ENCODE peak calls at places on chromosome 12, in five cellular contexts. U, N, Q, V and K are unnamed samples.

GRCh38 chr12:46237381-46238045 is 31.3 kb downstream of the SLC38A1 start:
- DNase-seq in V (no peak), U (no peak), N (no peak), Q (no peak), K (no peak)

GRCh38 chr12:2561367-2561766 is 233.4 kb upstream of the FKBP4 start:
- DNase-seq in Q (no peak), N (no peak), U (no peak), V (no peak), K (peak)

GRCh38 chr12:93591137-93591868 is 18.8 kb downstream of the SOCS2 start:
- DNase-seq in N (peak), V (peak), Q (peak), U (peak), K (peak)

GRCh38 chr12:41286426-41286825 is 98.3 kb downstream of the PDZRN4 start:
- DNase-seq in N (no peak), Q (no peak), U (no peak), V (no peak), K (no peak)

GRCh38 chr12:92582888-92583287 is 119.9 kb upstream of the PLEKHG7 start:
- DNase-seq in Q (no peak), N (no peak), V (no peak), U (no peak), K (no peak)

GRCh38 chr12:119839201-119839600 is 37.9 kb downstream of the CIT start:
- DNase-seq in V (no peak), N (no peak), U (no peak), Q (no peak), K (no peak)

GRCh38 chr12:129145381-129145780 is 292.1 kb downstream of the GLT1D1 start:
- DNase-seq in V (no peak), N (no peak), U (no peak), Q (peak), K (peak)

GRCh38 chr12:1083888-1084262 is 92.9 kb downstream of the ERC1 start:
- DNase-seq in U (no peak), V (no peak), N (no peak), Q (peak), K (no peak)

GRCh38 chr12:117261267-117261666 is 71.0 kb upstream of the FBXO21 start:
- DNase-seq in U (no peak), N (no peak), Q (no peak), V (no peak), K (no peak)

GRCh38 chr12:60101715-60102114 is 505.9 kb downstream of the SLC16A7 start:
- DNase-seq in N (no peak), V (no peak), U (no peak), Q (no peak), K (no peak)

GRCh38 chr12:3389911-3390310 is 101.1 kb upstream of the PRMT8 start:
- DNase-seq in V (no peak), Q (no peak), U (no peak), N (no peak), K (no peak)

GRCh38 chr12:26204612-26205289 is 9.4 kb downstream of the SSPN start:
- DNase-seq in V (peak), N (no peak), U (peak), Q (peak), K (no peak)

GRCh38 chr12:78759387-78759786 is 105.2 kb upstream of the SYT1 start:
- DNase-seq in V (peak), N (no peak), U (no peak), Q (no peak), K (no peak)

GRCh38 chr12:62434504-62435336 is 31.9 kb upstream of the MON2 start:
- DNase-seq in U (no peak), Q (no peak), V (peak), N (peak), K (no peak)

GRCh38 chr12:3069714-3070113 is 7.5 kb upstream of the TSPAN9 start:
- DNase-seq in N (no peak), Q (no peak), V (no peak), U (no peak), K (no peak)

GRCh38 chr12:86712425-86712843 is 456.2 kb upstream of the MGAT4C start:
- DNase-seq in Q (no peak), U (no peak), V (peak), N (no peak), K (no peak)

GRCh38 chr12:113214938-113215400 is 6.3 kb upstream of the TPCN1 start:
- DNase-seq in U (peak), Q (peak), N (peak), V (peak), K (peak)

GRCh38 chr12:34393821-34394150 is 371.5 kb downstream of the ALG10 start:
- DNase-seq in Q (no peak), V (no peak), U (no peak), N (no peak), K (no peak)

GRCh38 chr12:54239568-54239967 is 40.4 kb downstream of the CBX5 start:
- DNase-seq in Q (no peak), V (no peak), U (no peak), N (no peak), K (no peak)

GRCh38 chr12:81492131-81492720 is 266.9 kb downstream of the PPFIA2 start:
- DNase-seq in U (no peak), Q (no peak), N (no peak), V (no peak), K (no peak)

GRCh38 chr12:95815635-95816212 is 25.2 kb upstream of the NTN4 start:
- DNase-seq in U (no peak), Q (no peak), V (peak), N (no peak), K (no peak)

GRCh38 chr12:68610435-68611093 is at the start of gene RAP1B:
- DNase-seq in Q (peak), N (peak), U (peak), V (peak), K (peak)

GRCh38 chr12:131929530-131930456 is 717 bp downstream of the PUS1 start:
- DNase-seq in U (no peak), N (no peak), V (peak), Q (no peak), K (no peak)

GRCh38 chr12:62933220-62933870 is 1.6 kb downstream of the PPM1H start:
- DNase-seq in V (peak), N (no peak), Q (no peak), U (no peak), K (no peak)

GRCh38 chr12:129771238-129771637 is 132.6 kb downstream of the TMEM132D start:
- DNase-seq in U (no peak), V (no peak), Q (no peak), N (no peak), K (no peak)

GRCh38 chr12:46260153-46260912 is 8.5 kb downstream of the SLC38A1 start:
- DNase-seq in U (no peak), V (peak), N (no peak), Q (no peak), K (no peak)

GRCh38 chr12:100733817-100734593 is 60.6 kb upstream of the ANO4 start:
- DNase-seq in U (no peak), N (no peak), Q (no peak), V (peak), K (no peak)

GRCh38 chr12:32270818-32271710 is 128.3 kb upstream of the FGD4 start:
- DNase-seq in Q (no peak), U (no peak), N (no peak), V (peak), K (no peak)

GRCh38 chr12:25811656-25812126 is 146.8 kb upstream of the RASSF8 start:
- DNase-seq in N (no peak), V (peak), U (no peak), Q (no peak), K (no peak)

GRCh38 chr12:129607756-129608155 is 296.1 kb downstream of the TMEM132D start:
- DNase-seq in Q (no peak), V (no peak), N (no peak), U (no peak), K (no peak)

GRCh38 chr12:119372540-119372939 is 38.0 kb downstream of the CCDC60 start:
- DNase-seq in V (no peak), U (no peak), Q (no peak), N (no peak), K (peak)

GRCh38 chr12:96908170-96908675 is 1.2 kb downstream of the NEDD1 start:
- DNase-seq in U (no peak), N (no peak), V (no peak), Q (no peak), K (no peak)

GRCh38 chr12:91180577-91180976 is 2.0 kb downstream of the DCN start:
- DNase-seq in U (no peak), N (no peak), V (peak), Q (no peak), K (no peak)

GRCh38 chr12:122079532-122080081 is 1.1 kb downstream of the MLXIP start:
- DNase-seq in N (peak), U (no peak), Q (no peak), V (peak), K (no peak)

GRCh38 chr12:65492997-65493892 is 214.8 kb downstream of the MSRB3 start:
- DNase-seq in V (no peak), N (no peak), U (no peak), Q (no peak), K (no peak)

GRCh38 chr12:5177096-5177495 is 133.4 kb downstream of the KCNA5 start:
- DNase-seq in U (no peak), Q (no peak), V (no peak), N (no peak), K (no peak)

GRCh38 chr12:66111605-66112004 is 18.9 kb downstream of the LLPH start:
- DNase-seq in U (no peak), N (no peak), Q (no peak), V (no peak), K (no peak)

GRCh38 chr12:122080149-122081107 is 1.9 kb downstream of the MLXIP start:
- DNase-seq in U (peak), Q (peak), V (peak), N (peak), K (peak)

DNA sequence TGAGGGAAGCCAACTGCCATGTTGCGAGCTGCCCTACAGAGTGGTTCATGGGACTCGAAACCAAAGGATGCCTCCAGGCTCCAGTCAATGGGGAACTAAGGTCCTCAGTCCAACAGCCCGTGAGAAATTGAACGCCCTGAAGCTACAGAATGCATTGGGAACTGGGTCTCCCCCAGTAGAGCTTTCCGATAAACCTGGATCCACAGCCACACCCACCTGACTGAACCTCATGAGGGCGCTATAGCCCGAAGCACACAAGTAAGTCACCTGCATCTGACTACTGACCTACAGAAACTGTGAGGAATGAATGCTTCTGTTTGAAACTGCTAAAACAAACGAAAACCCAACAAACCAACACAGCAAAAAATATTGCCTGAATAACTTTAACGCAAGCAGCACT is 1297.7 kb downstream of the AACS start:
- DNase-seq in V (no peak), N (no peak), U (no peak), Q (no peak), K (no peak)
- TF ChIP-seq CTCF in V (no peak), N (no peak), U (no peak), Q (no peak), K (no peak)

DNA sequence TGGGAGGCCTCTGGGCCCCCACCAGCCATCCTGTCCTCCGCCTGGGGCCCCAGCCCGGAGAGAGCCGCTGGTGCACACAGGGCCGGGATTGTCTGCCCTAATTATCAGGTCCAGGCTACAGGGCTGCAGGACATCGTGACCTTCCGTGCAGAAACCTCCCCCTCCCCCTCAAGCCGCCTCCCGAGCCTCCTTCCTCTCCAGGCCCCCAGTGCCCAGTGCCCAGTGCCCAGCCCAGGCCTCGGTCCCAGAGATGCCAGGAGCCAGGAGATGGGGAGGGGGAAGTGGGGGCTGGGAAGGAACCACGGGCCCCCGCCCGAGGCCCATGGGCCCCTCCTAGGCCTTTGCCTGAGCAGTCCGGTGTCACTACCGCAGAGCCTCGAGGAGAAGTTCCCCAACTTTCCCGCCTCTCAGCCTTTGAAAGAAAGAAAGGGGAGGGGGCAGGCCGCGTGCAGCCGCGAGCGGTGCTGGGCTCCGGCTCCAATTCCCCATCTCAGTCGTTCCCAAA is 612 bp upstream of the GAPDH start:
- DNase-seq in N (no peak), U (peak), Q (no peak), V (peak), K (peak)
- TF ChIP-seq POLR2A in N (no peak), U (peak), Q (no peak), V (no peak), K (no peak)

DNA sequence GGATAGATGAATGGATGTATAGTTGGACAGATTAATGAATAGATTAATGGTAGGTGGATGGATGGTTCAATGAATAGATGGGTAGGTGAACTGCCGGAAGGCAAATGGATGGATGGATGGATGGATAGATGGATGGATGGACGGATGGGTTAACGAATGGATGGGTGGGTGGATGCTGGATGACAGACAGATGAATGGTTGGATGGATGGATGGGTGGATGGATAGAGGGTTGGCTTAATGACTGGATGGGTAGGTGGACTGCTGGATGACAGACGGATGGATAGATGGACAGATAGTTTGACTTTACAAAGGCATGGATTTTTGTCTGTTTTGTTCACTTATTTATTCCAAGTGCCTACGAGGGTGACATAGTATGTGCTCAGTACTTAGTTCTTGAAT is 64.4 kb downstream of the WSCD2 start:
- DNase-seq in Q (no peak), N (no peak), U (no peak), V (no peak), K (no peak)
- H3K4me3 ChIP-seq in Q (no peak), N (no peak), U (no peak), V (no peak), K (no peak)

GRCh38 chr12:94754653-94755052 is 104.3 kb upstream of the TMCC3 start:
- DNase-seq in V (no peak), Q (no peak), N (no peak), U (no peak), K (no peak)
- TF ChIP-seq CTCF in V (peak), Q (no peak), N (no peak), U (no peak), K (no peak)

DNA sequence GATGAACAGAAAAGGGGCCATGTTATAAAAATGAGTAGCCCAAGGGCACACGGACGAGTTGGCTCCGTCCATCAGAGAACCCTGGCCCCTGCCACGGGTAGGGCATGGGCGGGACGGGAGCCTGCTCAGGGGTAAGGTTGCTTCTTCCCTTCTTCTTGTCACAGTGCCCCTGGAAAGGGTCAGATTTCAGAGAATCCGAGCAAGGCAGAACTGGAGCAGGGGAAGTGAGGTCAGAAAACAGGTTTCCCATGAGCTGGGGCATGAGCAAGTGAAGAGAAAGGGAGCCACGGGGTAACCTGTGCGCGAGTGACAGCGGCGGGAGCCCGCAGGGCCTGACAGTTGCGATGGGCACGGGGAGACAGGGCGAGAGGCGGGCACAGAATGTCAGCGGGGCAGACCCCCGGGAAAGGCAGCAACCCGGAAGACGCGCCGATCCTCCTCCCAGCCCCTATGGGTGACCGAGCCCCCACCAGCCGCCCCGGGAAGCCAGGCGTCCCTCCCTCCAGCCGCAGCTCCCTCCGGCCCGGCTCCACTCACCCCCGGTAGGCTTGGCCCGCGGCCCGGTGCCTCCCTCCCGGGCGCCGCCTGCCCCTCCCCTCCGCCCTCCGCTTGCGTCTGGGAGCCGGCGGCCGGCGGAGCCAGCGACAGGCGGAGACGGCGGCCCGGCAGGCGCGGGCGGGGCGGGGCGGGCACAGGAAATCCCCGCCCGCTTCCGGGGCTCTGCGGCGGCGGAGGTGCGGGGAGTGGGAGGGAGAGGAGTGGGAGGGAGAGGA is at the start of gene ZNF641:
- DNase-seq in N (peak), V (peak), U (peak), Q (peak), K (peak)
- TF ChIP-seq POLR2A in N (no peak), V (peak), U (peak), Q (peak), K (no peak)

DNA sequence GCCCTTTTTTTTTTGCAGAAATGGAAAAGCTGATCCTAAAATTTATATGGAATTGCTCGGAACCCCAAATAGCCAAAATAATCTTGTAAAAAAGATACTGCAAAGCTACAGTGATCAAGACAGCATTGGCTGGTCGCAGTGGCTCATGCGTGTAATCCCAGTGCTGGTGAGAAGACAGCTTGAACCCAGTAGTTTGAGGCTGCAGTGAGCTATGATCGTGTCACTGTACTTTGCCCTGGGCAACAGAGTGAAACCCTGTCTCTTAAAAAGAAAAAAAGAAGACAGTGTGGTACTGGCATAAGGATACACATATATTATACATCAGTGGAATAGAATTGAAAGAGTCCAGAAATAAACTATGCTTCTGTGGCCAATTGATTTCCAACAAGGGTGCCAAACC is 5.4 kb downstream of the ITGB7 start:
- DNase-seq in N (no peak), Q (no peak), V (no peak), U (no peak), K (no peak)
- H3K4me3 ChIP-seq in N (no peak), Q (no peak), V (no peak), U (no peak), K (no peak)

DNA sequence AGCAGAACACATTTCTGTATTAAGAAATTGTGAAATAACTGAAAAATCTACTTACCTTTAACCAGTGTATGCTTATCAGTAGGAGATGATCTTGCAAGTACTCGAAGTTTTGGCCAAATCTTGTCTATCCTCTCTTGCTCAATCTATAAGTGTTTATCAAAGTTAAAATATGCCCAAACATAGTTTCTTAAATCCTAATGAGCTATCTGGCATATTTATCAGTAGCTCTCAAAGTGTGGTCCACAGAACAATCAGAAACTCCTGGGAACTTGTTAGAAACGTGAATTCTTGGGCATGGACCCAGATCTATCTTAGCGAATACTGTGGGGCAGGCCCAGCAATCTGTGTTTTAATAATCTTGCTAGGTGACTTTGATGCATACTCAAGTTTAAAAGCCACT is 84.5 kb upstream of the POC1B start:
- DNase-seq in Q (no peak), V (no peak), N (no peak), U (no peak), K (no peak)
- TF ChIP-seq CTCF in Q (no peak), V (no peak), N (no peak), U (no peak), K (no peak)

DNA sequence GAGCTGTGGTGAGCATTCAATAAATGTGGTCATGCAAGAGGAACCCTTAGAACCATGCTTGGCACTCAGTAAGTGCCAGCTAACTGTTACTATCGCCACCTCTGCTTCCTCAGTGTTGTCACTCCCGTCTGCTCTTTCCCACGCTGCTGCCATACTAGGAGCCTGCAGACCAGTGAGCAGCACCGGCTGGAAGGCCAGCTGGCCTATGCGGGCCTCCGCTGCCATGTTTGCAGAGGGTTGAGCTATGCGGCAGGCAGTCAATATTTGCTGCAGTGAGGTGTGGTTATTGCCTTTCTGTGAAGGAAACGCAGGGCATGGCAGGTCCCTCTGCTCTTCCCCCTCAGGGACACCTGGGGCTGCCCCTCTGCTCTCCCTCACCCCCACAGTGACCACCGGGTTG is 13.0 kb downstream of the KMT5A start:
- DNase-seq in V (no peak), Q (no peak), N (no peak), U (no peak), K (no peak)
- TF ChIP-seq POLR2A in V (no peak), Q (no peak), N (no peak), U (no peak), K (no peak)